ENCODE peak calls at places on chromosome 22, in ten cellular contexts. F is A172; E is tibial artery; J is CD8-positive, alpha-beta memory T cell; X is stimulated activated CD8-positive, alpha-beta memory T cell treated with anti-CD3 and anti-CD28 coated beads, Interleukin-7, amount 100 ng/mL, for 1 hour; T is fibroblast of lung; H is NCI-H446; O is GM13977; A is esophagus squamous epithelium; Y is mucosa of gallbladder. M is an unnamed sample.

GRCh38 chr22:24230911-24231656 is 13.8 kb downstream of the GGT5 start:
- DNase-seq in F (no peak), E (no peak), J (peak; percentile 34), X (peak; percentile 23), T (no peak), H (peak; percentile 22), O (peak; percentile 80), A (no peak), Y (peak; percentile 19), M (peak; percentile 9)

GRCh38 chr22:30079952-30080533 is at the start of gene HORMAD2:
- DNase-seq in F (no peak), E (no peak), J (no peak), X (no peak), T (peak; percentile 43), H (no peak), O (no peak), A (no peak), Y (no peak), M (no peak)

GRCh38 chr22:34850010-34850409 is 215.9 kb upstream of the ISX start:
- DNase-seq in F (no peak), E (no peak), J (no peak), X (no peak), T (no peak), H (no peak), O (no peak), A (no peak), Y (no peak), M (no peak)

GRCh38 chr22:44580176-44580575 is 82.1 kb upstream of the RTL6 start:
- DNase-seq in F (no peak), E (no peak), J (no peak), X (no peak), T (no peak), H (no peak), O (no peak), A (no peak), Y (no peak), M (no peak)

GRCh38 chr22:31944700-31945477 is 554 bp downstream of the YWHAH start:
- DNase-seq in F (no peak), E (peak; percentile 31), J (no peak), X (no peak), T (peak; percentile 12), H (peak; percentile 47), O (peak; percentile 42), A (no peak), Y (peak; percentile 15), M (peak; percentile 16)

GRCh38 chr22:27876684-27877083 is 42.4 kb downstream of the PITPNB start:
- DNase-seq in F (no peak), E (no peak), J (no peak), X (no peak), T (no peak), H (peak; percentile 96), O (no peak), A (no peak), Y (no peak), M (no peak)

GRCh38 chr22:39311592-39312400 is 7.6 kb downstream of the RPL3 start:
- DNase-seq in F (no peak), E (no peak), J (no peak), X (no peak), T (no peak), H (no peak), O (no peak), A (no peak), Y (no peak), M (no peak)

GRCh38 chr22:49999901-50000586 is 12.5 kb downstream of the IL17REL start:
- DNase-seq in F (no peak), E (no peak), J (no peak), X (no peak), T (no peak), H (no peak), O (no peak), A (no peak), Y (no peak), M (no peak)

GRCh38 chr22:39773976-39774539 is 119.5 kb downstream of the ENTHD1 start:
- DNase-seq in F (peak; percentile 0), E (no peak), J (no peak), X (no peak), T (no peak), H (no peak), O (peak; percentile 56), A (no peak), Y (no peak), M (no peak)

GRCh38 chr22:49151256-49152131 is 676.2 kb downstream of the BRD1 start:
- DNase-seq in F (no peak), E (no peak), J (no peak), X (no peak), T (no peak), H (no peak), O (no peak), A (no peak), Y (no peak), M (no peak)

GRCh38 chr22:27154717-27155116 is 497.3 kb downstream of the MIAT start:
- DNase-seq in F (no peak), E (no peak), J (no peak), X (no peak), T (no peak), H (no peak), O (no peak), A (no peak), Y (no peak), M (no peak)

GRCh38 chr22:23754980-23755636 is 883 bp upstream of the VPREB3 start:
- DNase-seq in F (no peak), E (no peak), J (no peak), X (no peak), T (no peak), H (no peak), O (no peak), A (no peak), Y (no peak), M (no peak)

GRCh38 chr22:37657590-37658132 is 862 bp upstream of the PDXP start:
- DNase-seq in F (peak; percentile 18), E (no peak), J (no peak), X (no peak), T (no peak), H (no peak), O (peak; percentile 50), A (no peak), Y (no peak), M (peak; percentile 31)

GRCh38 chr22:24981066-24981465 is 28.6 kb downstream of the KIAA1671 start:
- DNase-seq in F (no peak), E (no peak), J (no peak), X (no peak), T (no peak), H (no peak), O (no peak), A (no peak), Y (no peak), M (no peak)

GRCh38 chr22:39417641-39418040 is 18.1 kb downstream of the TAB1 start:
- DNase-seq in F (no peak), E (no peak), J (no peak), X (no peak), T (no peak), H (no peak), O (no peak), A (no peak), Y (no peak), M (no peak)

GRCh38 chr22:46326066-46326680 is 9.3 kb upstream of the TRMU start:
- DNase-seq in F (no peak), E (no peak), J (no peak), X (no peak), T (no peak), H (no peak), O (no peak), A (no peak), Y (no peak), M (no peak)

GRCh38 chr22:38051900-38052862 is 5.0 kb upstream of the PICK1 start:
- DNase-seq in F (peak; percentile 42), E (peak; percentile 69), J (peak; percentile 72), X (peak; percentile 59), T (peak; percentile 69), H (peak; percentile 81), O (peak; percentile 91), A (no peak), Y (peak; percentile 82), M (peak; percentile 70)

GRCh38 chr22:23278883-23279675 is 98.8 kb downstream of the BCR start:
- DNase-seq in F (no peak), E (peak; percentile 34), J (peak; percentile 70), X (no peak), T (no peak), H (peak; percentile 50), O (no peak), A (no peak), Y (peak; percentile 88), M (no peak)

GRCh38 chr22:30143265-30143664 is 63.0 kb downstream of the HORMAD2 start:
- DNase-seq in F (no peak), E (no peak), J (no peak), X (no peak), T (no peak), H (no peak), O (no peak), A (no peak), Y (no peak), M (no peak)

GRCh38 chr22:25777870-25778269 is 35.9 kb downstream of the MYO18B start:
- DNase-seq in F (peak; percentile 30), E (no peak), J (no peak), X (no peak), T (peak; percentile 58), H (peak; percentile 69), O (peak; percentile 54), A (no peak), Y (no peak), M (peak; percentile 48)

GRCh38 chr22:46844606-46845210 is 82.3 kb downstream of the TBC1D22A start:
- DNase-seq in F (no peak), E (no peak), J (no peak), X (no peak), T (no peak), H (no peak), O (no peak), A (no peak), Y (no peak), M (no peak)

GRCh38 chr22:19287076-19287724 is 4.3 kb downstream of the CLTCL1 start:
- DNase-seq in F (peak; percentile 62), E (no peak), J (no peak), X (no peak), T (peak; percentile 24), H (peak; percentile 68), O (no peak), A (no peak), Y (no peak), M (peak; percentile 69)

GRCh38 chr22:17943533-17944204 is 80.7 kb downstream of the MICAL3 start:
- DNase-seq in F (no peak), E (no peak), J (no peak), X (no peak), T (no peak), H (no peak), O (no peak), A (no peak), Y (no peak), M (no peak)